ENCODE peak calls at places on chromosome 17, in ten cellular contexts. G, N, C, P, X, Z, M, D, U and R are unnamed samples.

GRCh38 chr17:18961634-18962493 is 9.9 kb downstream of the SLC5A10 start:
- DNase-seq in G (no peak), N (no peak), C (no peak), P (peak), X (peak), Z (no peak), M (no peak), D (no peak), U (peak), R (no peak)

GRCh38 chr17:76543482-76544122 is 3.8 kb downstream of the PRCD start:
- DNase-seq in G (no peak), N (no peak), C (no peak), P (no peak), X (peak), Z (no peak), M (peak), D (no peak), U (no peak), R (no peak)

GRCh38 chr17:73855933-73856332 is 211.7 kb upstream of the SDK2 start:
- DNase-seq in G (no peak), N (no peak), C (no peak), P (peak), X (no peak), Z (no peak), M (no peak), D (peak), U (no peak), R (no peak)

GRCh38 chr17:72004011-72004427 is 116.8 kb upstream of the SOX9 start:
- DNase-seq in G (no peak), N (no peak), C (no peak), P (no peak), X (no peak), Z (no peak), M (no peak), D (peak), U (no peak), R (no peak)

GRCh38 chr17:79407385-79407784 is 203.5 kb downstream of the RBFOX3 start:
- DNase-seq in G (no peak), N (no peak), C (no peak), P (no peak), X (no peak), Z (no peak), M (no peak), D (no peak), U (no peak), R (no peak)

GRCh38 chr17:71200597-71200996 is 920.2 kb upstream of the SOX9 start:
- DNase-seq in G (no peak), N (no peak), C (no peak), P (no peak), X (no peak), Z (no peak), M (no peak), D (no peak), U (no peak), R (no peak)

GRCh38 chr17:47287639-47288038 is 34.0 kb downstream of the ITGB3 start:
- DNase-seq in G (peak), N (no peak), C (no peak), P (no peak), X (no peak), Z (no peak), M (no peak), D (no peak), U (no peak), R (no peak)

GRCh38 chr17:40371261-40371929 is 6.9 kb upstream of the GJD3 start:
- DNase-seq in G (no peak), N (no peak), C (peak), P (no peak), X (no peak), Z (no peak), M (peak), D (no peak), U (peak), R (no peak)

GRCh38 chr17:19748807-19749193 is 702 bp upstream of the ALDH3A1 start:
- DNase-seq in G (no peak), N (no peak), C (no peak), P (no peak), X (no peak), Z (no peak), M (no peak), D (no peak), U (no peak), R (no peak)

GRCh38 chr17:70278846-70279465 is 109.6 kb downstream of the KCNJ2 start:
- DNase-seq in G (no peak), N (no peak), C (no peak), P (no peak), X (no peak), Z (no peak), M (no peak), D (no peak), U (no peak), R (no peak)

GRCh38 chr17:47935961-47936360 is 5.4 kb upstream of the PNPO start:
- DNase-seq in G (peak), N (peak), C (no peak), P (peak), X (peak), Z (peak), M (no peak), D (peak), U (no peak), R (no peak)

GRCh38 chr17:70327723-70328122 is 158.4 kb downstream of the KCNJ2 start:
- DNase-seq in G (no peak), N (no peak), C (no peak), P (no peak), X (no peak), Z (no peak), M (no peak), D (no peak), U (no peak), R (no peak)

GRCh38 chr17:7587420-7587786 is 2.5 kb downstream of the SOX15 start:
- DNase-seq in G (peak), N (peak), C (no peak), P (peak), X (peak), Z (no peak), M (no peak), D (peak), U (no peak), R (no peak)

GRCh38 chr17:73196500-73196899 is 3.6 kb downstream of the COG1 start:
- DNase-seq in G (peak), N (no peak), C (no peak), P (no peak), X (peak), Z (no peak), M (peak), D (peak), U (no peak), R (no peak)

GRCh38 chr17:81335388-81336157 is 40.5 kb upstream of the SLC38A10 start:
- DNase-seq in G (no peak), N (no peak), C (no peak), P (no peak), X (no peak), Z (no peak), M (no peak), D (no peak), U (no peak), R (no peak)

GRCh38 chr17:7111784-7112526 is 2.7 kb downstream of the ASGR2 start:
- DNase-seq in G (no peak), N (no peak), C (peak), P (no peak), X (no peak), Z (no peak), M (peak), D (no peak), U (no peak), R (no peak)

GRCh38 chr17:47620503-47621245 is 29.0 kb upstream of the KPNB1 start:
- DNase-seq in G (no peak), N (no peak), C (no peak), P (peak), X (no peak), Z (peak), M (no peak), D (no peak), U (no peak), R (no peak)

GRCh38 chr17:19943026-19943425 is 34.6 kb downstream of the AKAP10 start:
- DNase-seq in G (no peak), N (no peak), C (no peak), P (no peak), X (no peak), Z (no peak), M (peak), D (no peak), U (no peak), R (no peak)

GRCh38 chr17:72063262-72063661 is 57.6 kb upstream of the SOX9 start:
- DNase-seq in G (no peak), N (no peak), C (no peak), P (no peak), X (no peak), Z (peak), M (no peak), D (no peak), U (no peak), R (no peak)

GRCh38 chr17:58337126-58337599 is 8.6 kb upstream of the TSPOAP1 start:
- DNase-seq in G (no peak), N (no peak), C (no peak), P (no peak), X (no peak), Z (no peak), M (peak), D (no peak), U (no peak), R (peak)

GRCh38 chr17:45367216-45367615 is 50.4 kb upstream of the MAP3K14 start:
- DNase-seq in G (no peak), N (no peak), C (peak), P (no peak), X (no peak), Z (no peak), M (no peak), D (no peak), U (no peak), R (no peak)

GRCh38 chr17:45363498-45363897 is 46.7 kb upstream of the MAP3K14 start:
- DNase-seq in G (no peak), N (no peak), C (peak), P (no peak), X (no peak), Z (no peak), M (no peak), D (no peak), U (no peak), R (no peak)

GRCh38 chr17:45366049-45366448 is 49.2 kb upstream of the MAP3K14 start:
- DNase-seq in G (no peak), N (no peak), C (peak), P (no peak), X (no peak), Z (no peak), M (no peak), D (no peak), U (no peak), R (no peak)

GRCh38 chr17:45366691-45367090 is 49.9 kb upstream of the MAP3K14 start:
- DNase-seq in G (no peak), N (no peak), C (peak), P (no peak), X (no peak), Z (no peak), M (no peak), D (no peak), U (no peak), R (no peak)

GRCh38 chr17:45364531-45365390 is 47.9 kb upstream of the MAP3K14 start:
- DNase-seq in G (peak), N (no peak), C (peak), P (no peak), X (no peak), Z (no peak), M (peak), D (peak), U (no peak), R (no peak)
- TF ChIP-seq CTCF in G (peak), N (no peak), C (no peak), P (no peak), X (no peak), Z (no peak), M (no peak), D (no peak), U (no peak), R (no peak)

DNA sequence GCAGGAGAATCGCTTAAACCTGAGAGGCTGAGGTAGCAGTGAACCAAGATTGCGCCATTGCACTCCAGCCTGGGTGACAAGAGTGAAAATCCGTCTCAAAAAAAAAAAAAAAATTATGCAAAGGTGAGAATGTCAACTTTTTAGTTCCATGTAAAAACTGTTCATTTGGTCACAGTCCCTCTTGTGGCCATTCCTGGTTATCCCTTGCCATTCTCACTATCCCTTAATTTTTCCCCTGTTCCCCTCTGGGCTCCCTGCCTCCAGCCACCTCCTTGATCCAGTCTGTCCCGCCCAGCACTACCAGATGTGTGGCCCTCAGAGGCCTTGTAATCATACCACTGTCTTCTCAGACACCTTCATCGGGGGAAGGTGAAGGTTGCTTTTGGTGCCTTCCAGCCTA is 23.4 kb downstream of the DCAF7 start:
- DNase-seq in G (peak), N (no peak), C (no peak), P (no peak), X (no peak), Z (no peak), M (peak), D (peak), U (no peak), R (no peak)
- TF ChIP-seq CTCF in G (peak), N (peak), C (no peak), P (peak), X (peak), Z (no peak), M (peak), D (peak), U (no peak), R (no peak)

GRCh38 chr17:34424814-34425490 is 61.9 kb upstream of the CCL1 start:
- DNase-seq in G (no peak), N (no peak), C (peak), P (no peak), X (no peak), Z (no peak), M (peak), D (no peak), U (no peak), R (no peak)
- TF ChIP-seq CTCF in G (no peak), N (no peak), C (no peak), P (no peak), X (no peak), Z (no peak), M (peak), D (no peak), U (no peak), R (no peak)

GRCh38 chr17:50766222-50767023 is 895 bp downstream of the ANKRD40CL start:
- DNase-seq in G (no peak), N (no peak), C (peak), P (no peak), X (no peak), Z (no peak), M (no peak), D (no peak), U (no peak), R (no peak)

GRCh38 chr17:50764860-50765259 is 2.5 kb downstream of the ANKRD40CL start:
- DNase-seq in G (no peak), N (no peak), C (no peak), P (no peak), X (no peak), Z (no peak), M (no peak), D (no peak), U (no peak), R (no peak)

GRCh38 chr17:50762177-50762576 is 5.1 kb downstream of the ANKRD40CL start:
- DNase-seq in G (no peak), N (no peak), C (no peak), P (no peak), X (no peak), Z (no peak), M (no peak), D (no peak), U (no peak), R (no peak)

GRCh38 chr17:50765454-50766221 is 1.7 kb downstream of the ANKRD40CL start:
- DNase-seq in G (no peak), N (no peak), C (no peak), P (no peak), X (no peak), Z (no peak), M (no peak), D (no peak), U (peak), R (no peak)

DNA sequence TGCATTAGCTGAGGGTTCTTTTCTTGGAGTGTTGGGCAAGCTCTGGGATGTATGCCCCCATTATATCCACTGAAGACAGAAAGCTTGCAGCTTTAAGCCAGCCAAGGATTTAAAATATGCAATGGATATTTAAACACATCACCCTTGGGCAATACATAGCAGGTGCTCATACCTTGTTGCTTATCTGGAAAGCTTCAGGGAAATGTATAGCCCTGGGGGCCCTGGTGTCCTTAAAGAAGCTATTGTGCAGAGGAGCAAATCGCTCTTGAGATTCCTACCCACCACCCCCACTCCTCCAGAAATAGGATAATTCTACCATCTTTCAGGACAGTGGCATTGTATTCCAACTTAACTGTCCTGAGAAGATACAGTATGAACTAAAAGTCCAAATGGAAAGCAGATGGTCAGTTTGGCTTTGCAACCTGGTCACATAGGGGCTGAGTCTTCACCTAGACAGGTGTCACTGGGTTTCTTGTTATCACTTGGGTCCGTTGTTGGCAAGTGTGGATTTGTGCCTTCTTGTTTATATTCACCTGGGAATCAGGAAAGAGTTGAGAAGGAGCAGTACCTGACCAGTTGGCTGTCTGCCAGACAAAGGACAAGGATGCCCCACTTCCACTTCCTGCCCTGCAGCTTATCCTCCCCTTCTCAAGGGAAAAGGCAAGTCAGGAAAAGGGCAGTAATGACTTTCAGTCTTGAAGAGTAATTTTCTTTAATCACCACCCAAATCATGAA is 3.4 kb downstream of the ANKRD40CL start:
- DNase-seq in G (no peak), N (no peak), C (no peak), P (no peak), X (no peak), Z (no peak), M (no peak), D (no peak), U (no peak), R (no peak)
- TF ChIP-seq CTCF in G (no peak), N (no peak), C (no peak), P (no peak), X (no peak), Z (no peak), M (no peak), D (no peak), U (no peak), R (no peak)

GRCh38 chr17:29566473-29567361 is at the start of gene ABHD15:
- DNase-seq in G (peak), N (no peak), C (peak), P (peak), X (peak), Z (peak), M (peak), D (peak), U (peak), R (peak)

GRCh38 chr17:29569245-29569950 is 897 bp downstream of the TP53I13 start:
- DNase-seq in G (no peak), N (no peak), C (peak), P (peak), X (no peak), Z (no peak), M (no peak), D (no peak), U (no peak), R (no peak)

GRCh38 chr17:29565643-29566472 is 979 bp downstream of the ABHD15 start:
- DNase-seq in G (no peak), N (no peak), C (peak), P (no peak), X (no peak), Z (peak), M (peak), D (no peak), U (peak), R (peak)

GRCh38 chr17:29568331-29569244 is at the start of gene TP53I13:
- DNase-seq in G (peak), N (no peak), C (peak), P (peak), X (peak), Z (peak), M (peak), D (peak), U (peak), R (peak)

GRCh38 chr17:29567362-29568330 is 809 bp upstream of the ABHD15 start:
- DNase-seq in G (peak), N (no peak), C (peak), P (peak), X (peak), Z (peak), M (peak), D (no peak), U (peak), R (peak)
- TF ChIP-seq CTCF in G (peak), N (no peak), C (no peak), P (peak), X (peak), Z (peak), M (peak), D (peak), U (peak), R (peak)

DNA sequence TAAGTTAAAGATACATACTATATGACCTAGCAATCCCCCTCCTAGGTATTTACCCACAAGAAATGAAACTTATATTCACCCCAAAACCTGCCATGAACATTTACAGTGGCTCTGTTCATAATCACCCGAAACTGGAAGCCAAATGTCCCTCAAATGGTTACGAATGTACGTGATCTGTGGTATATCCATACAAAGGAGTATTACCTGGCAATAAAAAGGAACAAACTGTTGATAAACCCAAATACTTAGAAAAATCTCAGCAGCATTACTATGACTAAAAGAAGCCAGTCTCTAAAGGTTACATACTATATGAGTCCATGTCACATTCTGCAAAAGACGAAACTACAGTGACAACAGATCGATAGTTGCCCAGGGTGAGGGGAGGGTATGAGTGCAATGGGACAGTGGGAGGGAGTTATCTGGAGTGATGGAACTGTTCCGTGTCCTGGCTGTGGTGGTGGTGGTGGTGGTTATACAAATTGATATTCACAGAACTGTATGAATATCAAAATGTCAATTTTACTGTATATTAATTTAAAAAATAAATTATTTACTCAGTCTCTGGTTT is 9.4 kb downstream of the ZNF652 start:
- DNase-seq in G (no peak), N (no peak), C (peak), P (no peak), X (no peak), Z (no peak), M (no peak), D (no peak), U (no peak), R (no peak)
- TF ChIP-seq CTCF in G (no peak), N (no peak), C (no peak), P (no peak), X (no peak), Z (no peak), M (no peak), D (no peak), U (no peak), R (no peak)

DNA sequence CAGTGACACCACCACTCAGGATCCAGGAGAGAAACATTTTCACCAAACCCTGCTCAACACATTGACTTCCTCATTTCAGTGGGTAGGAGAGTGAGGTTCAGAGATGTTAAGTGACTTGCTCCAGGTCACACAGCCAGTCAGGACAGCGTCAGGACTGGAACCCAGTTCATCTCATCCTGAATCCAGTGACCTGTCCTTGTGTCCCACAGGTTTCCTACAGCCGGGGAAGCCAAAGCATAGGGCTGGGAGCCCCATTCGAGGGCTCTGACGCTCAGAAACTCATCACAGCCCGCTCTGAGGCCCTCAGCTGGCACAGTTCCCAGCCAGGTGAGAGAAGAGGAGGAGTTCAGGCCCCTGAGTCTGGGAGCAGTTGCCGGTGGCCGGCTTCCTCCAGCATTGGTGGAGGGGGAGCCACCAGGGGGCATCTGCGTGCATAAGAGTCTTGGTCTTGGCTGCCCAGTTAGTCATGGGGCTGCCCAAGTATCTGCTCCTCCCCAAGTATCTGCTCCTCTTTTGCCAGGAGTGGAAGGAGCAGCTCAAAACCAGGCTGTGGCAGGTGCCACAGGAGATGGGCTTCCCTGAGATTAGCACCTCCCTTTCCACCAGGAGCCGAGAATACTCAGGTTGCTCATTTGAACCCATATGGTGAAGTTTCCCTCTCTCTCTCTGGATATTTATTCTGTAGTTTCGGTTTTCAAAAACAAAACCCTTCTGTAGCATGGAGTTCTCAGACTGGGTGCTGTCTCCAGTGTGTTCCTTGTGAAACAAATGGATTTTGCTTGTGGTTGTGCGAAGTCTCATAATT is 56.0 kb downstream of the TNFRSF13B start:
- DNase-seq in G (peak), N (no peak), C (peak), P (peak), X (peak), Z (peak), M (peak), D (peak), U (peak), R (no peak)
- TF ChIP-seq CTCF in G (peak), N (peak), C (no peak), P (peak), X (peak), Z (peak), M (peak), D (peak), U (peak), R (peak)